ENCODE peak calls at places on chromosome 18, in four cellular contexts. S is HepG2, H is HCT116, X is SK-N-SH. L is an unnamed sample. For H3K9me3, the result is how much of the 10 kb centered on the place peaks cover.

GRCh38 chr18:46336278-46337205 is 232.4 kb downstream of the HAUS1 start:
- DNase-seq in H (no peak), S (no peak), X (peak), L (no peak)

GRCh38 chr18:32847719-32848118 is 74.9 kb upstream of the KLHL14 start:
- DNase-seq in S (no peak), X (no peak), H (no peak), L (no peak)

GRCh38 chr18:24315170-24315569 is 82.5 kb downstream of the OSBPL1A start:
- DNase-seq in S (no peak), X (no peak), H (no peak), L (no peak)

GRCh38 chr18:24778810-24779418 is 318.5 kb downstream of the HRH4 start:
- DNase-seq in H (no peak), X (no peak), S (no peak), L (no peak)

GRCh38 chr18:35174093-35174731 is 66.6 kb upstream of the ZNF397 start:
- DNase-seq in X (no peak), S (no peak), H (no peak), L (no peak)

GRCh38 chr18:24672165-24672950 is 211.9 kb downstream of the HRH4 start:
- DNase-seq in X (peak), H (no peak), S (no peak), L (no peak)

GRCh38 chr18:4586729-4587128 is 131.6 kb upstream of the DLGAP1 start:
- DNase-seq in H (no peak), S (no peak), X (no peak), L (no peak)

GRCh38 chr18:78519394-78520062 is 460.1 kb upstream of the SALL3 start:
- DNase-seq in X (no peak), H (no peak), S (no peak), L (no peak)

GRCh38 chr18:5970032-5970431 is 74.7 kb upstream of the TMEM200C start:
- DNase-seq in X (no peak), H (no peak), S (peak), L (no peak)

GRCh38 chr18:79889569-79889968 is 61.9 kb downstream of the SLC66A2 start:
- DNase-seq in X (no peak), H (no peak), S (peak), L (no peak)
- H3K9me3 ChIP-seq in X (under half), H (under half), S (under half), L (under half)

DNA sequence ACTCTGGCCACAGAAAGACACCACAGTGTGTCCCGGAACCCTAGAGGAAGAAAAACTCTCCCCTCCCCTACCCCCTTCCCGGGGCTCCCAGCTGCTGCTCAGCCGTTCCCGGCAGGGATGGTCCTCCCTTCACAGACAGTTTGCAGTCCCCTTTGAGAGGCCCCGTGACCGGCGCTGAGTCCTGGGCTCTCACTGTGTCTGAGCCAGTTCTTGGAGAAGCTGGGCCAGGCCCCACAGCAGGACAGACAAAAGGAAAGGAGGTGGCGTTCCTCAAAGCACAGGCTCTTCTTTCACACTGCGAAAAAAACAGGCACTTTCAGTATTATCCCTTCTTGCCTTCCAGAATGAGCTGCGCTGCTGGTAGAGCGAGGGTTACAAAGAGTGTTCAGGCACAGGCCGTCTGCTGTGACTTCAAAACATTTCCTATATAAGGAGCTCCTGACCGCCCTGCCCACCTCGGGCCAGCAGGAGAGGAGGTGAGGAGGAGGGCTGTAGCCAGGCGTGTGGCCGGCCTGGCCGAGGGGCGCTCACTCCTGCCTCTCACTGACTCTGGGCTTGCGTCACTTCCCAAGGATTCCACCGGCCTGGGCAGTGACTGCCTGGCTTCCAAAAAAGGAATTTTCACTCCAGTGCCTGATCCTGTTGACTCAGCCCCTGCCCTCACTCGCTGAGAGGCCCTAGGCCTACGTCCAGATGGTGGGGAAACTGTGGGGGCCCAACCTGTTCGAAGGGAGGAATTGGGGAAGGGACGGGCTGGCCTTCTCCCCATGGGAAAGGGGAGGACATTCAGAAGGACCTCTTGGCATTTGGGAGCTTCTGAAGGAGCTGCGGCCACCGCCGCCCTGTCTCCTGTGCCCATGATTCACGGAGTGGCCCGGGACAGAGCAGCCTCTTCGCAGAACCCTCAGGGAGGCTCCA is 24.9 kb downstream of the CIDEA start:
- DNase-seq in S (peak), H (no peak), X (no peak), L (peak)
- TF ChIP-seq MAX in S (peak), H (no peak), X (peak), L (no peak)

GRCh38 chr18:26176134-26176533 is 42.5 kb downstream of the PSMA8 start:
- DNase-seq in H (no peak), X (no peak), S (no peak), L (no peak)

GRCh38 chr18:26181343-26181826 is 44.9 kb upstream of the TAF4B start:
- DNase-seq in S (no peak), H (no peak), X (no peak), L (no peak)

DNA sequence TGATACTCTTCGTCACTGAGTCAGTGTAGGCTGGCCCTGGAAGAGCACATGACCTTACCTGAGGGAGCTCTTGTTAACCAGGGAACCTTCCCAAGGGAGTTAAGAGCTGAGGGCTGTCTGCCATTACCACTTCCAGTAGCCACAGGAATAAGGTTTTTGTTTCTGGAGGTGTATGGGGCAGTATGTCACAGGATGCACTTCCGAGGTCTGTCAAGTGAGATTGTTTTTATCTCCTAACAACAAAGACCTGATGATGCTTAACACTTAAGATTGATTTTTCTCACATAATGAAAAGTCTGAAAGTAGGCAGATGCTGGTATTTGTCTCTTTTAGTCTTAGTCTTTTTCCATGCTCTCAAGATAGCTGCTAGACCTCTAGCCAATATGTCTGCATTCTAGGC is 41.8 kb downstream of the PSMA8 start:
- DNase-seq in S (no peak), H (no peak), X (no peak), L (no peak)
- TF ChIP-seq POLR2AphosphoS5 in S (no peak), H (no peak), X (no peak), L (no peak)

DNA sequence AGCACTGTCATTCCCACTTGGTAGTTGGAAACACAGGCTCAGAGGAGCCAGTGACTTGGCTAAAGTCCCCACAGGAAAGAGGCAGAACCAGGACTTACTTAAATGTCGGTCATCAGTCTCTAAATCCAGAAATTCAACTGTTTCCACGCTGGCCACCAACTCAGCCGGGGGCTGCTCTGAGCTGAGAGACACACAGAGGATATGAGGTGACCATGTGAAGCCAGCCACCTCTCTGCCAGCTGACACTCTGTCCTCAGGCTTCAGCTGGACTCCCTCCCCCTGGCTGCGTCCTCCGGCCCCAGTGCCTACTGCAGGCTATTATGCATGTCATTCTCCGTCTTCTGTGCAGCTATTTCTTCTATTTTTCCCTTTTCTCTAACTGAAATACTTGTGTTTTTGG is 168.9 kb downstream of the ANKRD30B start:
- DNase-seq in S (no peak), H (no peak), X (no peak), L (no peak)
- H3K9me3 ChIP-seq in S (under half), H (under half), X (under half), L (under half)

GRCh38 chr18:7754725-7755181 is 187.6 kb downstream of the PTPRM start:
- DNase-seq in S (peak), H (no peak), X (no peak), L (no peak)

GRCh38 chr18:7754258-7754657 is 187.1 kb downstream of the PTPRM start:
- DNase-seq in X (no peak), S (peak), H (no peak), L (no peak)

GRCh38 chr18:7757175-7757574 is 190.1 kb downstream of the PTPRM start:
- DNase-seq in S (no peak), X (no peak), H (no peak), L (no peak)

GRCh38 chr18:7758764-7759163 is 191.6 kb downstream of the PTPRM start:
- DNase-seq in H (no peak), X (no peak), S (no peak), L (no peak)

DNA sequence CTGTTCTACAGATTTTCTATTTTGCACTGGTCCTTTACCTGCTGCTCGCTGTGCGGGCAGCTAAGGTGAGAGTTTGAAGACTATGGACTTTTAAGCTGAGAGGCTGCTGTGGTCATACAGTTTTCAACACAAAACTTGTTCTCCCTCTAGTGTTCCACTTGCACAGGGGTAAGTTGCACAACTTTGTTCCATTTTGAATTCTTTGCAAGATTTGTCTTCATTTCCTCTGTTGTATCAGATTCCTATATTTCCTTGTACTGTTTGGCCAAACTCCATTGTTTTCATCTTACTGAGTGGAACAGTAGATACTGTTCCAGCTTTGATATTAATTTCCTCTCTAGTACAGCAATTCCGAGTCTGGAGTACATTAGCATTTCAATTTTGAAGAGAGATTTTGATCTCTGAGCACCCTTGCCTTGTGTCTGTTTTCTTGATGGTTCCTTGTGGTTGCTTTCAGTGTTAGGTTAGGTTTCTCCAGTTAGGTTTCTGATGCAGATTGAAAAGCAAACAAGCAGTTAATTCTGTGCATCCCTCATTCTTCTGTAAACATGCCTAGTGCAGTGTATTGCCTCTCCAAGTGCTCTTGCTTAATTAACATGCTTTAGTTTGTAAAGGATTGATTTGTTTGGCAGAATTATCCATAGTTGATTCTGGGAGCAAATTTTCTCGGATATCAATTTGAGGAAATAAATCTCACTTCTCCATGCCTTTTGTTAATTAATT is 188.8 kb downstream of the PTPRM start:
- DNase-seq in H (no peak), S (peak), X (no peak), L (peak)
- TF ChIP-seq MAX in H (no peak), S (no peak), X (no peak), L (no peak)

DNA sequence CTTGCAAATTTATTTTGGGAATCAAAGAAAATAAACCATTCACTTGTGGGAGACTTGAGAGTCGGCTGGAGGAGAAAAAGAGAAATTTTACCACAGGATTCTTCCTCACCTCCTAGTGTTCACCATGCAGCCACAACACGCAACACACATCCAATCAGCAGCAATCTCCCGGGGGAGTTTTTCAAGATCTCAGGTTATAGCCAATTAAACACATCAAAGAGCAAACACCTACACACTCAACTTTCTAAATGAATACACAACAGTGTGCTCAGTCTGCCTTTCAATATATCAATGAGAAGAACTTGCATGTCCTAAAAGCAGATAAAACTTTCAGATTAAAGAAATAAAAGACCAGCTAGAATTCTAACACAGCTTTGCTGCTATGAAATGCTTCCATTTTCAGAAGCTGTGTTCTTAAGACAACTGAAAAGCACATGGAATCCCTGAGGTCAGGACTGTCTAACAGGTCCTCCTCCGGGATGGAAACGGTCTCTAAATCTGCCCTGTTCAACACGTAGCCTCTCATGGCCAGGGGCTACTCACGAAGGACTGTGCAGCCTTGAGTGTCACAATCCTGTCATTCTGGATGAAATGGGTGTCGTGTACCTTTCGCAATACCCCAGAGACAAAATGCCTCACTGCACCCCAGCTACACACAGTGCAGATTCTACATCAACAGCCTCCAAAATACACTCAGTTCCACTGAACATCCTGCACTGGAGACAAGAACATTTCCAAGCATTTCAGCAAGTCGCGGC is 84.2 kb downstream of the ZNF516 start:
- DNase-seq in S (peak), H (no peak), X (no peak), L (no peak)
- TF ChIP-seq POLR2AphosphoS5 in S (no peak), H (no peak), X (no peak), L (no peak)

DNA sequence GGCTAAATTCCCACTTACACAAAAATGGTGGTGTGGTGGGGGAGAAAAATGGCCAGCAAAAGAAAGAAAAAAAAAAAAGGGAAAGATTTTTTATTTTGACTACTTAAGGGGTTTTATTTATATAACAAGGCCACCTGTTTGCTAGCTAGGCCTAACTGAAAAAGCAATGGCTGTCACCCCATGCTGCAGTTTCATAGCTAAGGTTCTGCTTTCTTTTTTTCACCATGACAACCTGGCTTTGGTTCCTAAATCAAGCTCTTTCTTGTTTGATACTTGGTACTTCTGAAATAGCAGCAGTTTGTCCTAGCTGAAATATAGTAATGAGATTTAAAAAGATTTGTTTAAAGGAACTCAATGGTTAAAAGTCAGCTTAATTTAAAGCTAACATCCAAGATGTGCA is 433.2 kb upstream of the MEX3C start:
- DNase-seq in X (no peak), S (no peak), H (no peak), L (no peak)
- H3K9me3 ChIP-seq in X (under half), S (under half), H (under half), L (under half)

GRCh38 chr18:37570336-37570930 is 4.8 kb upstream of the CELF4 start:
- DNase-seq in X (peak), H (no peak), S (no peak), L (no peak)

GRCh38 chr18:37574113-37574512 is 8.5 kb upstream of the CELF4 start:
- DNase-seq in X (no peak), S (no peak), H (no peak), L (no peak)

GRCh38 chr18:37572736-37573135 is 7.1 kb upstream of the CELF4 start:
- DNase-seq in H (no peak), X (no peak), S (no peak), L (no peak)

GRCh38 chr18:37568671-37569070 is 3.1 kb upstream of the CELF4 start:
- DNase-seq in H (no peak), S (no peak), X (no peak), L (no peak)

GRCh38 chr18:37571266-37571665 is 5.7 kb upstream of the CELF4 start:
- DNase-seq in S (no peak), H (no peak), X (no peak), L (no peak)
- TF ChIP-seq MAX in S (no peak), H (no peak), X (no peak), L (no peak)

DNA sequence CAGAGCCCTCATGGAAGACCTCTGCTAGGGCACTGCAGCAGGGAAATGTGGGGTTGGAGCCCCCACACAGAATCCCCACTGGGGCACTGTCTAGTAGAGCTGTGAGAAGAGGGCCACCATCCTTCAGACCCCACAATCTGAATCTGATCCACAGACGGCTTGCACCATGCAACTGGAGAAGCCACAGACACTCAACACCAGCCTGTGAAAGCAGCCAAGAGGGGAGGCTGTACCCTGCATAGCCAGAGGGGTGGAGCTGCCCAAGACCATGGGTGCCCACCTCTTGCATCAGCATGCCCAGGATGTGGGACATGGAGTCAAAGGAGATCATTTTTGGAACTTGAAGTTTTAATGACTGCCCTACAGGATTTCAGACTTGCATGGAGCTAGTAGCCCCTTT is 6.5 kb downstream of the CD226 start:
- DNase-seq in S (no peak), H (no peak), X (no peak), L (no peak)
- TF ChIP-seq POLR2AphosphoS5 in S (no peak), H (no peak), X (no peak), L (no peak)